ENCODE peak calls at places on chromosomes 16 and 17, in five cellular contexts. B, P, A, N and X are unnamed samples.

GRCh38 chr17:933168-934083 is 46.1 kb downstream of the NXN start:
- DNase-seq in A (peak), B (peak), N (no peak), P (no peak), X (no peak)

GRCh38 chr17:80477647-80478478 is 1.5 kb upstream of the NPTX1 start:
- DNase-seq in B (no peak), A (no peak), P (peak), N (peak), X (no peak)

GRCh38 chr16:1960665-1961630 is 1.6 kb downstream of the NDUFB10 start:
- DNase-seq in B (peak), P (peak), A (no peak), N (no peak), X (no peak)

GRCh38 chr16:35510701-35511100 is 2051.3 kb downstream of the TP53TG3F start:
- DNase-seq in P (no peak), A (no peak), N (no peak), B (no peak), X (no peak)

GRCh38 chr16:3058173-3059030 is 7.0 kb upstream of the IL32 start:
- DNase-seq in B (peak), N (peak), A (peak), P (peak), X (peak)

GRCh38 chr17:40912506-40913220 is 24.8 kb downstream of the KRT23 start:
- DNase-seq in A (no peak), P (no peak), N (no peak), B (no peak), X (no peak)

GRCh38 chr17:19331134-19331533 is 31.4 kb downstream of the B9D1 start:
- DNase-seq in N (no peak), P (no peak), A (no peak), B (no peak), X (no peak)

GRCh38 chr16:56190903-56191806 is at the start of gene GNAO1:
- DNase-seq in B (no peak), N (peak), P (peak), A (peak), X (peak)

GRCh38 chr17:76356803-76357456 is 3.2 kb upstream of the PRPSAP1 start:
- DNase-seq in N (no peak), B (no peak), P (no peak), A (no peak), X (no peak)

GRCh38 chr17:40980594-40980993 is 3.5 kb downstream of the KRT40 start:
- DNase-seq in P (no peak), B (no peak), N (no peak), A (peak), X (no peak)

GRCh38 chr16:87391324-87391949 is 699 bp upstream of the MAP1LC3B start:
- DNase-seq in A (peak), N (no peak), P (peak), B (no peak), X (peak)

GRCh38 chr17:75565066-75565465 is 22.5 kb upstream of the MYO15B start:
- DNase-seq in A (no peak), B (no peak), N (no peak), P (no peak), X (no peak)

GRCh38 chr17:76053230-76054111 is 18.8 kb downstream of the SRP68 start:
- DNase-seq in P (no peak), A (no peak), B (peak), N (no peak), X (no peak)

GRCh38 chr17:42101513-42102292 is 3.4 kb upstream of the ZNF385C start:
- DNase-seq in B (peak), N (peak), P (peak), A (peak), X (peak)

GRCh38 chr17:66002807-66003206 is 189.1 kb downstream of the CEP112 start:
- DNase-seq in P (no peak), A (no peak), B (no peak), N (no peak), X (no peak)

GRCh38 chr17:65009848-65010247 is 46.7 kb downstream of the GNA13 start:
- DNase-seq in B (no peak), N (no peak), A (no peak), P (no peak), X (no peak)

DNA sequence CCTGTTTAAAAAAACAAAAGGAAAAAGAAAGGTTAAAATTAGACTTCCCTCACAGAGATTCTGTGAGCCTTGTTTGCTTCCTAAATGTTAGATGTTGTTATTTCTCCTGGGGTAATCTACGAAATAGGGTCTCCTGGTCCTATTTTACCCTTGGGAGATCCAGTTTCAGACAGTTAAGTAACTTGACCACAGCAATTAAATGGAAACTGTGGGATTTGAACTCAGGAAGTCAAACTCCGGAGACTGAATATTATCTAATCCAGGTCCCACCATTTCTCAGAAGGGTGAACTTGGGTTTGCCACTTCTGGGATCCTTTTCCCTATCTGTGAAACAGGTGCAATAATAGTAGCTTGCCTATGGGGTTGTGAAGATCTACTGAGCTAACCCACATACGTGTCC is 6.4 kb upstream of the TMC5 start:
- DNase-seq in A (no peak), B (no peak), N (no peak), P (no peak), X (no peak)
- H3K4me3 ChIP-seq in A (no peak), B (peak), N (peak), P (no peak), X (no peak)

GRCh38 chr16:49558451-49558850 is 184.8 kb downstream of the C16orf78 start:
- DNase-seq in A (no peak), N (no peak), P (no peak), B (no peak), X (no peak)

GRCh38 chr16:49557070-49557446 is 183.5 kb downstream of the C16orf78 start:
- DNase-seq in P (no peak), A (no peak), N (peak), B (no peak), X (peak)

GRCh38 chr16:49562228-49562627 is 188.6 kb downstream of the C16orf78 start:
- DNase-seq in A (no peak), B (no peak), N (no peak), P (no peak), X (no peak)

GRCh38 chr16:49559242-49559641 is 185.6 kb downstream of the C16orf78 start:
- DNase-seq in P (no peak), N (no peak), A (no peak), B (no peak), X (no peak)

DNA sequence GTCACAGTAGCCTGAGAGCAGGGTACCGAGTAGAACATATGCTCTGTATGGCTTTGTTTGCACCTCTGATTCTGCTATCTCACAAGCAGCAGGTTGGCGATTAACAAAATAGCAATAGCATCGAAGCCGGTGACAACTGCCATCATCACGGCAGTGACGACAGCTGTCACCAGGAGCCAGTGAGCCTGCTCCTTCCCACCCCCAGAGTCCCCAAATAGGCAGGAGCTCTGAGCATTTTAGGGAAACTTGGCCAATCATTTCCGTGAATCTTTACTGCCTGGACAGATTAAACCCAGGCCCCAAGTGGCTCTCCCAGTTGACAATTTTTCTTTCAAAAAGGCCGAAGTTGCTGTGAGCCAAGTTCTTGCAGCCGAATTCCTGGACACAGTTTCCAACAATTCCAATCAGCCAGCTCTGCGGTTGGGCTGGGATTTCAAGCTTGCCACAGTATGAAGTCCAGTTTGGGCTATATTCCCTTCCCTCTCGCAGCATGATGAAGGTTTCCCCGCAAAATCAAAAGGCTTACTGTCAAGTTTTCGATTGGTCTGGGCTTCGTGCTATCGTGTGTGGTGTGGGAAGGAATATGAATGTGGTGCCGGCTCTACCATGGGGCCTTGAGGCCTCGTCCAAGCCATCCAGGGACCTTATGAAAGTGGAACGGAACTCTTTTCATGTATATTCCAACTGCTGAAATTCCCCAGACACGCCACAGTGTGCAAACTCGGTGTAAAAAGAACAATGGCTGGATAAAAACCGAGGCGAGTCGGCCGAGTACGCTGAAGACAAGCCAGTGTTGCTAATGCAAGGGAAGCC is 186.6 kb downstream of the C16orf78 start:
- DNase-seq in P (no peak), N (no peak), A (peak), B (no peak), X (no peak)
- H3K4me3 ChIP-seq in P (no peak), N (no peak), A (no peak), B (no peak), X (no peak)

DNA sequence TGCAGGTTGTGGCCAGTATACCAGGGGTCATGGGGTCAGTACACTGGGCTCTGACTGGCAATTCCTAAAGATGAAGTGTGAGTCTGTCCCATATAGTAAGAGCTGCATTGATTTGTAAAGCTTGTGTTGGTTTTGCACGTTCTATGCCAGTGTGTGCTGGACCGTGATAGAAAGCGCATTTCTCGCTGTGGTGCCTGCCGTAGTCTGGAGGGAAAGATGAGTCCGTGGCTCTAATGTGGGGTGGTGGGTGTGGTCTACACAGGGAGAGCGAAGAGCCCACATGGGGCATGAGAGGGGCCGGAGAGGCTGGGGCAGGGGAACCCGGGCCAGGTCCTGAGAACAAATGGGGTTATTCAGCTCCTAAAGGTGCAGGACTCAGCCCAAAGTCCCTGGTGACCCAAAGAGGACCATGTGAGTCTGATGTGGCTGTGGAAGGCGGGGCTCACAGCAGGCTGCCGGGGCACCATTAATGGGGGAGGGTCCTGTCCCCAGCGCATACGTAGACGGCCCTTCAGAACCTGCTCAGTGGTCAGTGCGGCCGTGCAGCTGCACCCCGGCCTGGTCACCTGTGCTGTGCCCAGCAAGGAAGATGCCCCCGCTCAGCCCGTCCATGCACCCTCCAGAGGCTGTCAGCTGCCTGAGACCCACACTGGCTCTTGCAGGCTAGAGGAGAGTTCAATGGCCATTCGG is 20.8 kb upstream of the METRNL start:
- DNase-seq in A (no peak), P (peak), B (no peak), N (peak), X (no peak)
- H3K4me3 ChIP-seq in A (no peak), P (no peak), B (no peak), N (no peak), X (no peak)

GRCh38 chr17:58338454-58338841 is 9.9 kb upstream of the TSPOAP1 start:
- DNase-seq in B (no peak), A (no peak), P (no peak), N (no peak), X (no peak)

GRCh38 chr17:58341861-58342475 is 10.0 kb downstream of the SUPT4H1 start:
- DNase-seq in N (no peak), A (no peak), P (no peak), B (no peak), X (no peak)

GRCh38 chr17:58339775-58340622 is 11.4 kb upstream of the TSPOAP1 start:
- DNase-seq in B (no peak), A (no peak), N (no peak), P (no peak), X (no peak)

GRCh38 chr17:58338907-58339774 is 10.5 kb upstream of the TSPOAP1 start:
- DNase-seq in A (peak), P (peak), N (peak), B (no peak), X (no peak)

DNA sequence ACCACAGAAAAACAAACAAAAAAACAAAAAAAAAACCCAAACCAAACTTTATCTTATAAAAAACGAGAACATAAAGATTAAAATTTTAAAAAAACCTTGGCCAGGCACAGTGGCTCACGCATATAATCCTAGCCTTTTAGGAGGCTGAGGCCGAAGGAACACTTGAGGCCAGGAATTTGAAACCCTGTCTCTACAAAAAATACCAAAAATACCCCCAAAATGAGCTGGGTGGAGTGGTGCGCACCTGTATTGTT is 11.5 kb downstream of the SUPT4H1 start:
- DNase-seq in B (no peak), A (no peak), N (no peak), P (no peak), X (no peak)
- H3K4me3 ChIP-seq in B (no peak), A (no peak), N (no peak), P (no peak), X (no peak)